ENCODE peak calls at places on chromosomes 2 and 18, in nine cellular contexts. S is H9, T is hepatocyte, E is IMR-90, J is spleen, X is GM23248, H is PC-9, I is ovary, L is HepG2. A is an unnamed sample. For H3K27me3, the result is how much of the 10 kb centered on the place peaks cover.

GRCh38 chr2:20620696-20621365 is 30.1 kb downstream of the HS1BP3 start:
- DNase-seq in S (no peak), T (no peak), E (no peak), J (peak), X (no peak), H (peak), I (no peak), L (no peak), A (no peak)

GRCh38 chr18:46332956-46333355 is 228.8 kb downstream of the HAUS1 start:
- DNase-seq in S (no peak), T (no peak), E (no peak), J (peak), X (no peak), H (no peak), I (no peak), L (no peak), A (no peak)

GRCh38 chr18:9643549-9643948 is 29.2 kb upstream of the PPP4R1 start:
- DNase-seq in S (peak), T (peak), E (peak), J (no peak), X (peak), H (peak), I (no peak), L (peak), A (peak)

GRCh38 chr2:2587364-2587763 is 256.3 kb upstream of the MYT1L start:
- DNase-seq in S (no peak), T (no peak), E (no peak), J (no peak), X (no peak), H (no peak), I (no peak), L (no peak), A (no peak)

GRCh38 chr18:59150236-59150635 is 10.6 kb downstream of the SEC11C start:
- DNase-seq in S (peak), T (no peak), E (no peak), J (no peak), X (no peak), H (no peak), I (no peak), L (no peak), A (no peak)

GRCh38 chr2:164920430-164920829 is 34.9 kb downstream of the SLC38A11 start:
- DNase-seq in S (no peak), T (peak), E (peak), J (no peak), X (peak), H (no peak), I (no peak), L (peak), A (peak)

GRCh38 chr2:17476820-17477219 is 41.4 kb downstream of the RAD51AP2 start:
- DNase-seq in S (no peak), T (no peak), E (no peak), J (no peak), X (no peak), H (no peak), I (no peak), L (no peak), A (no peak)

GRCh38 chr2:128774320-128775063 is 455.8 kb upstream of the HS6ST1 start:
- DNase-seq in S (no peak), T (no peak), E (no peak), J (no peak), X (no peak), H (no peak), I (no peak), L (no peak), A (no peak)

GRCh38 chr2:54048117-54048785 is 67.2 kb upstream of the ACYP2 start:
- DNase-seq in S (no peak), T (no peak), E (no peak), J (no peak), X (no peak), H (no peak), I (no peak), L (peak), A (no peak)

GRCh38 chr18:48554610-48555400 is 16.0 kb downstream of the CTIF start:
- DNase-seq in S (no peak), T (no peak), E (no peak), J (no peak), X (no peak), H (no peak), I (no peak), L (no peak), A (no peak)

GRCh38 chr2:46216213-46216612 is 81.0 kb upstream of the EPAS1 start:
- DNase-seq in S (no peak), T (no peak), E (peak), J (no peak), X (peak), H (no peak), I (no peak), L (no peak), A (no peak)
- H3K27me3 ChIP-seq in S (under half), T (under half), E (under half), J (under half), X (under half), H (under half), I (under half), L (under half), A (under half)

GRCh38 chr2:26598336-26599006 is 42.7 kb downstream of the CIB4 start:
- DNase-seq in S (peak), T (no peak), E (no peak), J (peak), X (no peak), H (no peak), I (no peak), L (no peak), A (no peak)

GRCh38 chr2:26595146-26595545 is 46.0 kb downstream of the CIB4 start:
- DNase-seq in S (peak), T (no peak), E (no peak), J (peak), X (no peak), H (no peak), I (no peak), L (no peak), A (no peak)

GRCh38 chr2:26597197-26597596 is 44.0 kb downstream of the CIB4 start:
- DNase-seq in S (no peak), T (no peak), E (no peak), J (no peak), X (peak), H (no peak), I (no peak), L (no peak), A (no peak)

GRCh38 chr2:26602575-26602974 is 38.6 kb downstream of the CIB4 start:
- DNase-seq in S (no peak), T (no peak), E (no peak), J (no peak), X (no peak), H (no peak), I (no peak), L (no peak), A (no peak)

DNA sequence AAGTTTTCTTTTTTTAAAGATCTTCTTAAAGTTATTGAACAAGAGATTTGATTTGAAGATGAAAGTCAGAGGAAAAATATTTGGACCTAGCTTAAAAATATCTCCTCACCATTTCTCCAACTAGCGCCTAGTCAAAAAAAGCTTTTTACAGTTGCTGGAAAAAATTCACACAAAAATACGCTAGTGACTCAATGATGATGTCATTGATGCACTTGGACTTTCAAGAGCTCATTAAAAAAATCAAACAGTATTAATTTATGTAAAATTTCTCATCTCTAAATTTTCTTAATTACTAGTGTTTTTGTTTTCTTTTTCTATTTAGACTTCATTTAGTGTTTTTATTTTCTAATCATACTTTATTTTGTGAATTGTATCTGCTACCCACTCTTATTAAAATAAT is 41.8 kb downstream of the CIB4 start:
- DNase-seq in S (no peak), T (no peak), E (no peak), J (no peak), X (no peak), H (no peak), I (no peak), L (no peak), A (no peak)
- H3K27me3 ChIP-seq in S (under half), T (under half), E (under half), J (under half), X (half or more), H (under half), I (under half), L (under half), A (under half)

GRCh38 chr2:30932850-30933249 is 125.6 kb upstream of the CAPN13 start:
- DNase-seq in S (no peak), T (no peak), E (no peak), J (no peak), X (no peak), H (no peak), I (no peak), L (no peak), A (no peak)

GRCh38 chr2:30931841-30932407 is 124.7 kb upstream of the CAPN13 start:
- DNase-seq in S (no peak), T (no peak), E (no peak), J (no peak), X (no peak), H (no peak), I (no peak), L (no peak), A (no peak)

GRCh38 chr2:30934071-30934470 is 126.8 kb upstream of the CAPN13 start:
- DNase-seq in S (no peak), T (no peak), E (no peak), J (no peak), X (peak), H (no peak), I (no peak), L (no peak), A (no peak)

GRCh38 chr2:30927561-30928075 is 120.4 kb upstream of the CAPN13 start:
- DNase-seq in S (no peak), T (no peak), E (no peak), J (peak), X (no peak), H (no peak), I (no peak), L (no peak), A (no peak)

DNA sequence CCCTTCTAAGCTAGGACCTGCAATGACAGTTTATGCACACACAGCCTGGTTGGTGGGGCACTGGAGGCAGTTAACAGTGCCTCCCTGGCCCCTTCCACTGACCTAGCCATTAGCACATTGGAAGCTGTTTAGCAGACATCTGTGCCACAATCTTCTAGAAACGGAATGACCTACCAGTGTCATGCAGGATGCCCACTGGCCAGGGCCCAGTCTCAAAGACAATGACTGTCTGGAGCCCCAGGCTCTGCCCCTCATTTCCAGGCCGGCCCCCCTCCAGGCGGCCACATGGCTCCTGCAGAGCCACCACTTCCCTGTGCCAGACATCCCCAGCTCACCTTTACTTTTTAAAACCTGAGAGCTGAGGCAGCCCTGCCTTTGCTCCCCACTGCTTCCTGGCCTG is 123.5 kb upstream of the CAPN13 start:
- DNase-seq in S (no peak), T (no peak), E (no peak), J (no peak), X (no peak), H (no peak), I (no peak), L (no peak), A (no peak)
- H3K27me3 ChIP-seq in S (under half), T (under half), E (under half), J (under half), X (under half), H (under half), I (under half), L (under half), A (under half)

GRCh38 chr18:74066018-74066417 is 81.6 kb downstream of the FBXO15 start:
- DNase-seq in S (no peak), T (no peak), E (no peak), J (no peak), X (no peak), H (no peak), I (no peak), L (no peak), A (no peak)
- H3K27me3 ChIP-seq in S (under half), T (under half), E (under half), J (under half), X (under half), H (under half), I (under half), L (under half), A (under half)

GRCh38 chr2:172101008-172101706 is 1.5 kb downstream of the DLX2 start:
- DNase-seq in S (no peak), T (no peak), E (no peak), J (no peak), X (peak), H (no peak), I (no peak), L (no peak), A (peak)

GRCh38 chr2:172098650-172099471 is 3.8 kb downstream of the DLX2 start:
- DNase-seq in S (no peak), T (peak), E (peak), J (peak), X (peak), H (peak), I (no peak), L (peak), A (peak)

GRCh38 chr2:172100080-172101007 is 2.4 kb downstream of the DLX2 start:
- DNase-seq in S (no peak), T (no peak), E (no peak), J (peak), X (peak), H (peak), I (no peak), L (no peak), A (peak)

GRCh38 chr2:172098287-172098649 is 4.4 kb downstream of the DLX2 start:
- DNase-seq in S (no peak), T (no peak), E (no peak), J (no peak), X (peak), H (no peak), I (no peak), L (no peak), A (peak)

DNA sequence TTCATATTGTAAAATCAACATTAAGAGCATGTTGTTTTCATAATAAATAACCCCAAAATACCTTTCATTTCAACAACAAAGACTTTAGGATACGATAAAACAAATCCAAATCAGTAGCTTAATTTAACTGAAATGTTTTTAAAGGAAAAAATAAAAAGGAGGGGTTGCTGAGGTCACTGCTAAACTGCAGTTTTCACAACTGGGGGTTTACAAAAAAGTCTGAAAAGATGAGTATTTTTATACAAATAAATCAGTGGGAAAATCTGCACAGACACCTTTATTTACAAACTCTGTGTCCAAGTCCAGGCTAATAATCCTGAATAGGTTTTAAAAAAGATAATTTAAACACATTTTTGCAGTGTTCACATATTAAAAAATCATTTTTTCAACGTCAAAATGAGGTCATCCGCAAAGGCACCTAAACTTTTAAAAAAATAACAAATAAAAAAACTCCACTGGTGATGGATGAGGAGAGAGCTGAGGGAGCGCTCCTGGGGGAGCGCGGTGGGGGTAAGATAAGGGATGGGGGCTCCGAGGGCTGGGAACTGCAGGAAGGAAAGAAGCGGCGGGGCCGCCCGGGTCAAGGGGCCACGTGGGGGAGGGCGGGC is 3.1 kb downstream of the DLX2 start:
- DNase-seq in S (no peak), T (no peak), E (no peak), J (no peak), X (peak), H (no peak), I (no peak), L (no peak), A (no peak)
- H3K27me3 ChIP-seq in S (half or more), T (half or more), E (under half), J (half or more), X (under half), H (under half), I (under half), L (half or more), A (under half)

GRCh38 chr2:102386867-102387541 is 31.4 kb downstream of the IL18R1 start:
- DNase-seq in S (no peak), T (no peak), E (no peak), J (no peak), X (no peak), H (no peak), I (no peak), L (no peak), A (no peak)
- H3K27me3 ChIP-seq in S (under half), T (under half), E (under half), J (under half), X (under half), H (under half), I (under half), L (under half), A (under half)

GRCh38 chr18:37261246-37261927 is 304.2 kb downstream of the CELF4 start:
- DNase-seq in S (no peak), T (no peak), E (no peak), J (peak), X (no peak), H (no peak), I (no peak), L (no peak), A (no peak)

GRCh38 chr18:37265382-37265781 is 300.2 kb downstream of the CELF4 start:
- DNase-seq in S (no peak), T (no peak), E (no peak), J (no peak), X (no peak), H (no peak), I (no peak), L (no peak), A (no peak)

GRCh38 chr18:37261988-37262387 is 303.6 kb downstream of the CELF4 start:
- DNase-seq in S (no peak), T (no peak), E (no peak), J (peak), X (no peak), H (no peak), I (no peak), L (no peak), A (no peak)

GRCh38 chr18:37266290-37266689 is 299.3 kb downstream of the CELF4 start:
- DNase-seq in S (no peak), T (no peak), E (no peak), J (no peak), X (no peak), H (no peak), I (no peak), L (no peak), A (no peak)

DNA sequence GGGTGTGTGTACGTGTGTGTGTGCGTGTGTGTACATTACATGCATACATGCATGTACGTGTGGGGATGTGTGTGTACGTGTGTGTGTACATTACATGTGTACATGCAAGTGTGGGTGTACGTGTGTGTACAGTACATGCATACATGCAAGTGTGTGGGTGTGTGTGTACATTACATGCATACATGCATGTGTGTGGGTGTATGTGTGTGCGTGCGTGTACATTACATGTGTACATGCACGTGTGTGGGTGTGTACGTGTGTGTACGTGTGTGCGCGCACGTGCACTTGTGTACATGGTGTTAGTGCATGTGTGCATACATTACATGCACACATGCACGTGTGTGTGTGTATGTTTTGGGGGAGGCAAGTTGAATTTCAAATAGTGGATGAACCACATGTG is 300.6 kb downstream of the CELF4 start:
- DNase-seq in S (no peak), T (no peak), E (no peak), J (no peak), X (no peak), H (no peak), I (no peak), L (no peak), A (no peak)
- H3K27me3 ChIP-seq in S (under half), T (under half), E (under half), J (under half), X (under half), H (under half), I (under half), L (under half), A (under half)

GRCh38 chr2:229539628-229540027 is 174.7 kb downstream of the DNER start:
- DNase-seq in S (no peak), T (no peak), E (peak), J (no peak), X (peak), H (no peak), I (no peak), L (no peak), A (no peak)

DNA sequence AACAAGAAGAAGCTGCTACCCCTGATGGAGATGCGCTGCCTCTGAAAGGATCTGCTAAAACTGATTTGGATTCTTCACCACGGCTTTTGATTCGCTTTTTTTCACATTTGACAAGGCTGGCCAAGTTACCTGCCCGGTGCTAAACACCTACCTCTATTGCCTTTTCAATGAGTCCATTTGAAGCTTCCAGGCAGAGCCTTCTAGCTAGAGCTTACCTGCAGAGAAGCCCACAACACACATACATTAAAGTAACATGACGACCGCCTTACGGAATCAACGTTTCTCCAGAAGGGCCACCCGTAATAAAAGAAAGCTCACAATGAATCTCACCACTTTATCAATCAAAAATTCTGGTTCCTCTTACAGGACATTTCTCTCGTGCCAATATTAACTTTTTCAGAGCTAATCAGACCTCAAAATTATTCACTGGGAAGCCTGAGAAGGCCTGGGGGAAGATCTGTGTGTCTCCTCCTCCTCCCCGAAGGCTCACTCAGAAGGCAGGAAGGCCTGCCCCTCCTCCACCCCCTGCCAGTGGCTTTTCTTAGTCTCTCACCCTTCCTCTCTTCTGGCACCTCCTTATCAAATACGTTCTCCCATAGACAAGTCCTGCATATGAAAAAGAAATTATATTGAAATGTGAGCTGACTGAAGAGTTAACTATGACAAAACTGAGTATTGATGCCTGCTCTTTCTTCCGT is 171.0 kb downstream of the DNER start:
- DNase-seq in S (no peak), T (no peak), E (no peak), J (no peak), X (no peak), H (no peak), I (no peak), L (no peak), A (no peak)
- H3K27me3 ChIP-seq in S (under half), T (under half), E (under half), J (under half), X (under half), H (under half), I (under half), L (under half), A (under half)

GRCh38 chr2:63047534-63048281 is 2.9 kb upstream of the OTX1 start:
- DNase-seq in S (peak), T (peak), E (no peak), J (peak), X (no peak), H (no peak), I (no peak), L (no peak), A (no peak)
- H3K27me3 ChIP-seq in S (under half), T (half or more), E (under half), J (half or more), X (under half), H (under half), I (under half), L (under half), A (under half)